ENCODE peak calls at places on chromosomes 2 and 18, in six cellular contexts. V is stimulated activated CD4-positive, alpha-beta T cell treated with anti-CD3 and anti-CD28 coated beads, TNF-alpha, amount 100 ng/mL, for 24 hours; R is left ventricle myocardium superior; G is stimulated activated CD8-positive, alpha-beta memory T cell treated with anti-CD3 and anti-CD28 coated beads, Interleukin-7, amount 100 ng/mL, for 24 hours; C is GM20000; K is T47D. B is an unnamed sample.

GRCh38 chr2:28423856-28424605 is 31.4 kb downstream of the FOSL2 start:
- DNase-seq in C (no peak), G (no peak), K (no peak), R (no peak), V (no peak), B (no peak)

GRCh38 chr18:61612517-61612916 is 279.3 kb downstream of the CDH20 start:
- DNase-seq in G (no peak), V (no peak), C (no peak), R (no peak), K (peak), B (no peak)

GRCh38 chr2:150075831-150076230 is 411.6 kb downstream of the RND3 start:
- DNase-seq in G (no peak), C (no peak), R (no peak), K (no peak), V (no peak), B (no peak)

GRCh38 chr2:53802617-53803115 is 15.8 kb downstream of the ERLEC1 start:
- DNase-seq in R (no peak), C (no peak), K (no peak), V (no peak), G (no peak), B (no peak)

GRCh38 chr2:28415010-28415409 is 22.4 kb downstream of the FOSL2 start:
- DNase-seq in V (no peak), K (no peak), C (no peak), G (no peak), R (peak), B (no peak)

GRCh38 chr2:16972276-16972675 is 306.6 kb upstream of the CYRIA start:
- DNase-seq in K (no peak), V (no peak), C (no peak), R (no peak), G (no peak), B (no peak)

GRCh38 chr2:6562762-6563161 is 302.9 kb downstream of the CMPK2 start:
- DNase-seq in K (no peak), G (no peak), R (no peak), C (no peak), V (no peak), B (no peak)

GRCh38 chr18:8514409-8514808 is 94.8 kb upstream of the RAB12 start:
- DNase-seq in C (no peak), G (no peak), V (no peak), R (no peak), K (no peak), B (no peak)

GRCh38 chr2:170847716-170848115 is 31.0 kb downstream of the GAD1 start:
- DNase-seq in G (no peak), R (no peak), K (no peak), V (no peak), C (no peak), B (no peak)

GRCh38 chr2:233544079-233544690 is 22.4 kb downstream of the USP40 start:
- DNase-seq in C (no peak), R (no peak), V (no peak), G (no peak), K (no peak), B (no peak)

GRCh38 chr18:50297621-50298442 is 10.3 kb upstream of the CXXC1 start:
- DNase-seq in K (no peak), G (no peak), C (peak), V (peak), R (peak), B (no peak)

GRCh38 chr2:176685908-176686307 is 416.7 kb downstream of the MTX2 start:
- DNase-seq in G (no peak), R (no peak), V (no peak), K (no peak), C (no peak), B (no peak)

GRCh38 chr18:3008546-3008945 is 4.4 kb downstream of the LPIN2 start:
- DNase-seq in G (no peak), K (no peak), C (no peak), R (no peak), V (no peak), B (no peak)

GRCh38 chr2:204538179-204539009 is 6.9 kb upstream of the PARD3B start:
- DNase-seq in C (no peak), R (no peak), G (no peak), V (no peak), K (no peak), B (no peak)

GRCh38 chr2:44543773-44544725 is 182.3 kb downstream of the CAMKMT start:
- DNase-seq in G (no peak), V (no peak), R (no peak), C (no peak), K (peak), B (no peak)

GRCh38 chr18:56003009-56003408 is 415.0 kb upstream of the TCF4 start:
- DNase-seq in C (no peak), V (no peak), R (no peak), K (no peak), G (no peak), B (no peak)

GRCh38 chr2:47072728-47073191 is 82.3 kb downstream of the STPG4 start:
- DNase-seq in K (no peak), R (peak), C (no peak), G (no peak), V (no peak), B (no peak)

GRCh38 chr18:26804474-26804873 is 61.0 kb downstream of the AQP4 start:
- DNase-seq in K (peak), C (no peak), G (no peak), R (peak), V (no peak), B (no peak)

GRCh38 chr2:233060500-233061006 is 411 bp downstream of the INPP5D start:
- DNase-seq in G (no peak), R (no peak), K (no peak), C (no peak), V (no peak), B (no peak)

GRCh38 chr2:43461461-43462073 is 134.3 kb downstream of the THADA start:
- DNase-seq in K (peak), R (no peak), G (no peak), V (no peak), C (peak), B (no peak)

GRCh38 chr2:182887753-182888415 is 21.4 kb upstream of the FRZB start:
- DNase-seq in R (no peak), V (no peak), G (no peak), C (no peak), K (no peak), B (no peak)

GRCh38 chr2:628651-629050 is 48.6 kb downstream of the TMEM18 start:
- DNase-seq in G (no peak), R (no peak), V (no peak), C (no peak), K (peak), B (peak)

GRCh38 chr2:119983108-119983507 is 29.8 kb upstream of the EPB41L5 start:
- DNase-seq in G (no peak), K (no peak), C (no peak), R (no peak), V (no peak), B (no peak)

GRCh38 chr2:28644760-28645159 is 106.9 kb upstream of the PPP1CB start:
- DNase-seq in K (no peak), C (no peak), V (no peak), R (no peak), G (no peak), B (no peak)

GRCh38 chr18:25533088-25533676 is 181.2 kb upstream of the ZNF521 start:
- DNase-seq in C (no peak), R (no peak), G (no peak), K (no peak), V (no peak), B (no peak)

GRCh38 chr18:23738575-23738974 is 49.3 kb downstream of the LAMA3 start:
- DNase-seq in G (no peak), V (no peak), R (no peak), C (no peak), K (no peak), B (no peak)

GRCh38 chr2:144378551-144378950 is 141.4 kb downstream of the ZEB2 start:
- DNase-seq in K (no peak), V (no peak), C (no peak), R (no peak), G (no peak), B (no peak)

GRCh38 chr2:219253753-219254589 is at the start of gene TUBA4A:
- DNase-seq in K (peak), R (peak), G (peak), C (peak), V (peak), B (no peak)

GRCh38 chr2:15625344-15626036 is 33.8 kb downstream of the DDX1 start:
- DNase-seq in G (no peak), K (no peak), C (no peak), V (no peak), R (no peak), B (no peak)

GRCh38 chr2:219285894-219286425 is 6.8 kb downstream of the DNAJB2 start:
- DNase-seq in R (no peak), K (no peak), G (no peak), C (no peak), V (no peak), B (no peak)

GRCh38 chr2:147250652-147251356 is 594.0 kb upstream of the ACVR2A start:
- DNase-seq in R (no peak), V (no peak), C (no peak), G (no peak), K (no peak), B (no peak)